ENCODE peak calls at places on chromosomes 16 and 17, in seven cellular contexts. K, L, Z, O, I, R and F are unnamed samples.

GRCh38 chr16:1311738-1312458 is 2.5 kb downstream of the UBE2I start:
- DNase-seq in K (no peak), Z (no peak), L (no peak), R (no peak), I (no peak), O (no peak), F (no peak)

GRCh38 chr16:56319391-56319790 is 106.0 kb downstream of the AMFR start:
- DNase-seq in O (no peak), L (no peak), Z (no peak), I (no peak), K (no peak), R (no peak), F (no peak)

GRCh38 chr16:16797239-16797638 is 418.3 kb downstream of the NPIPA7 start:
- DNase-seq in L (no peak), R (no peak), I (no peak), O (no peak), K (no peak), Z (no peak), F (no peak)

GRCh38 chr17:76726766-76727718 is at the start of gene METTL23:
- DNase-seq in K (peak; percentile 92), R (peak; percentile 88), O (peak; percentile 86), L (peak; percentile 86), Z (peak; percentile 82), I (peak; percentile 83), F (no peak)

GRCh38 chr16:70576431-70577255 is 53.0 kb downstream of the SF3B3 start:
- DNase-seq in R (no peak), K (no peak), O (no peak), Z (peak; percentile 85), L (no peak), I (no peak), F (no peak)

GRCh38 chr16:88731699-88732098 is 25.4 kb downstream of the CTU2 start:
- DNase-seq in Z (no peak), K (no peak), L (no peak), I (no peak), O (no peak), R (no peak), F (no peak)

GRCh38 chr17:45101883-45102811 is 30.2 kb downstream of the PLCD3 start:
- DNase-seq in Z (peak; percentile 32), I (no peak), K (no peak), O (no peak), R (no peak), L (no peak), F (no peak)

GRCh38 chr16:75225678-75226515 is 7.1 kb downstream of the CTRB1 start:
- DNase-seq in I (no peak), O (no peak), Z (peak; percentile 3), R (no peak), L (peak; percentile 17), K (no peak), F (no peak)

GRCh38 chr16:2787961-2788360 is 601 bp upstream of the PRSS33 start:
- DNase-seq in K (no peak), Z (no peak), I (no peak), O (no peak), L (no peak), R (no peak), F (no peak)

GRCh38 chr17:49515196-49515770 is 20.2 kb downstream of the NGFR start:
- DNase-seq in O (peak; percentile 83), I (no peak), K (no peak), R (peak; percentile 78), L (peak; percentile 94), Z (peak; percentile 98), F (no peak)

GRCh38 chr17:81457917-81458555 is 54.6 kb downstream of the ACTG1 start:
- DNase-seq in O (no peak), L (no peak), Z (no peak), I (no peak), R (no peak), K (no peak), F (no peak)

GRCh38 chr17:50903604-50904521 is 37.7 kb upstream of the TOB1 start:
- DNase-seq in I (peak; percentile 45), R (no peak), K (no peak), L (no peak), O (no peak), Z (peak; percentile 64), F (no peak)

GRCh38 chr17:31308935-31309334 is 4.9 kb downstream of the EVI2B start:
- DNase-seq in K (no peak), R (no peak), L (no peak), O (no peak), Z (no peak), I (no peak), F (no peak)

GRCh38 chr16:72149676-72150464 is 22.1 kb downstream of the PMFBP1 start:
- DNase-seq in Z (no peak), L (no peak), R (no peak), I (no peak), K (no peak), O (no peak), F (no peak)

GRCh38 chr17:17845046-17845775 is 8.4 kb upstream of the SREBF1 start:
- DNase-seq in O (no peak), L (no peak), R (no peak), I (no peak), K (no peak), Z (no peak), F (no peak)

GRCh38 chr16:23333962-23334361 is 31.9 kb downstream of the SCNN1B start:
- DNase-seq in Z (no peak), I (no peak), R (no peak), L (no peak), K (no peak), O (no peak), F (no peak)

GRCh38 chr16:4509420-4509819 is 29.2 kb downstream of the CDIP1 start:
- DNase-seq in Z (no peak), L (no peak), I (no peak), R (no peak), O (no peak), K (no peak), F (no peak)

GRCh38 chr16:89921131-89921698 is 1.9 kb upstream of the TUBB3 start:
- DNase-seq in K (no peak), R (no peak), I (no peak), L (no peak), O (no peak), Z (no peak), F (no peak)

GRCh38 chr16:1567988-1568387 is 34.5 kb downstream of the TMEM204 start:
- DNase-seq in Z (no peak), R (no peak), L (no peak), I (no peak), K (no peak), O (no peak), F (no peak)

GRCh38 chr17:68296217-68297140 is 5.2 kb downstream of the ARSG start:
- DNase-seq in L (no peak), R (no peak), O (peak; percentile 35), I (peak; percentile 39), Z (no peak), K (no peak), F (no peak)